ENCODE peak calls at places on chromosomes 7 and 10, in five cellular contexts. H is GM06990, B is heart right ventricle, D is GM12865, O is uterus. J is an unnamed sample.
A peak's percentile ranks its signal among the peaks of the same experiment; 100 is the strongest.

GRCh38 chr10:2754943-2755342 is 312.4 kb upstream of the PFKP start:
- DNase-seq in B (no peak), O (no peak), D (no peak), H (no peak), J (no peak)

GRCh38 chr7:153550173-153550572 is 502.0 kb upstream of the DPP6 start:
- DNase-seq in H (no peak), D (no peak), B (no peak), O (peak; percentile 40), J (no peak)

GRCh38 chr7:116499168-116500070 is at the start of gene CAV2:
- DNase-seq in H (peak; percentile 19), O (peak; percentile 54), D (peak; percentile 25), B (peak; percentile 85), J (peak; percentile 50)

GRCh38 chr7:17903337-17903736 is 37.0 kb downstream of the SNX13 start:
- DNase-seq in D (no peak), O (no peak), B (no peak), H (no peak), J (no peak)

GRCh38 chr7:94649313-94649924 is 6.5 kb downstream of the SGCE start:
- DNase-seq in B (no peak), O (no peak), H (peak; percentile 44), D (peak; percentile 55), J (no peak)

GRCh38 chr7:122543891-122544290 is 155.0 kb downstream of the RNF133 start:
- DNase-seq in B (no peak), D (no peak), O (no peak), H (no peak), J (no peak)

GRCh38 chr10:132811891-132812481 is 26.0 kb upstream of the NKX6-2 start:
- DNase-seq in D (no peak), H (no peak), O (no peak), B (no peak), J (no peak)

GRCh38 chr10:133618851-133619250 is 7.7 kb downstream of the FRG2B start:
- DNase-seq in B (no peak), H (no peak), D (no peak), O (no peak), J (no peak)

GRCh38 chr7:142002179-142002578 is 6.5 kb downstream of the MGAM start:
- DNase-seq in B (no peak), D (no peak), H (no peak), O (no peak), J (no peak)

GRCh38 chr7:42914009-42914725 is 2.3 kb upstream of the C7orf25 start:
- DNase-seq in B (no peak), H (no peak), O (no peak), D (no peak), J (no peak)

GRCh38 chr7:45657136-45657889 is 83.1 kb downstream of the ADCY1 start:
- DNase-seq in H (no peak), B (no peak), O (no peak), D (no peak), J (no peak)

GRCh38 chr10:97332586-97333350 is 1.8 kb downstream of the FRAT2 start:
- DNase-seq in H (no peak), O (peak; percentile 46), B (no peak), D (peak; percentile 17), J (no peak)

GRCh38 chr10:80536361-80536835 is 1.3 kb upstream of the SH2D4B start:
- DNase-seq in D (peak; percentile 36), O (no peak), H (no peak), B (no peak), J (no peak)

GRCh38 chr10:63256047-63256773 is 123.1 kb downstream of the NRBF2 start:
- DNase-seq in B (no peak), H (no peak), O (no peak), D (no peak), J (no peak)

DNA sequence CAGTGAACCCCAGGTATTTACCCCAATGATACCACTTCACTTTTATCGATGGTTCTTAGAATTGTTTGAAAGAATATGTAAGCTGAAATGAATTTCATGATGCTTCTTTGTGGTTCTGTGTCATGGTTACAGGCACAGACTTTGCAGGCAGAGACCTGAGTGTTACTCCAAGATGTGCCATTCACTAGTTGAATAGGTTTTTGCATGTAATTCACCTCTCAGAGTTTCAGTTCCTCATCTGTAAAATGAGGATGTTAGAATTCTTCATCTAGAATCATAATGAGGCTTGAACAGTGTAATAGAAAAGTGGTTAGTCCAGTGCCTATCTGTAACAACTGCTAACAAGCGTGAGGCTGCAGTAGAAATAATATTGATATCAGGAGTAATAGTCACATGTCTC is 54.6 kb downstream of the VSTM2A start:
- DNase-seq in O (no peak), D (peak; percentile 25), B (no peak), H (no peak), J (peak; percentile 20)
- TF ChIP-seq CTCF in O (no peak), D (no peak), B (no peak), H (no peak), J (no peak)

GRCh38 chr10:43648392-43649148 is at the start of gene ZNF32:
- DNase-seq in B (peak; percentile 89), H (peak; percentile 88), D (peak; percentile 90), O (peak; percentile 76), J (peak; percentile 95)

GRCh38 chr10:43647576-43647975 is 1.1 kb downstream of the ZNF32 start:
- DNase-seq in B (no peak), D (no peak), O (no peak), H (no peak), J (no peak)

GRCh38 chr10:43645866-43646265 is 2.8 kb downstream of the ZNF32 start:
- DNase-seq in O (no peak), H (no peak), B (no peak), D (no peak), J (no peak)

GRCh38 chr10:43649149-43649523 is 455 bp upstream of the ZNF32 start:
- DNase-seq in O (no peak), B (no peak), H (no peak), D (no peak), J (no peak)

GRCh38 chr10:43648083-43648391 is 644 bp downstream of the ZNF32 start:
- DNase-seq in D (no peak), H (no peak), O (no peak), B (no peak), J (no peak)
- TF ChIP-seq CTCF in D (no peak), H (no peak), O (no peak), B (no peak), J (no peak)

DNA sequence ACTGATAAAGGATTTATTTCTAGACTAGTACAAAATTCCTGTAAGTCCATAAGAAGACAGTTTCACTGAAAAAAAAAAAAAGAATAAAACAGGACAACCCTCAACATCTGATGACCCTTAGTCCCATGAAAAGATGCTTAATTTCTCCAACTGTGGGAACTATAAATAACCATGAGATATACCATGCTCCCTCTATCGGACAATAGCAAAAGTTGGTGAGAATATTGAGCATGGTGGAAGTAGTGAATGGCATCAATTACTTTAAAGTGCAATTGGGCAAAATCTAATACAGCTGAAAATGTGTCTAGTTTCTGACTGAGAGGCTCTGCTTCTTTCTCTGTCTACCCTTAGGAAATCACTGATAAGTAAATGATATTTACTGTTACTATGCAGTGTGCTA is 348.8 kb downstream of the SUGCT start:
- DNase-seq in D (no peak), H (no peak), B (no peak), O (no peak), J (no peak)
- TF ChIP-seq CTCF in D (peak; percentile 10), H (peak; percentile 38), B (peak; percentile 23), O (no peak), J (no peak)

DNA sequence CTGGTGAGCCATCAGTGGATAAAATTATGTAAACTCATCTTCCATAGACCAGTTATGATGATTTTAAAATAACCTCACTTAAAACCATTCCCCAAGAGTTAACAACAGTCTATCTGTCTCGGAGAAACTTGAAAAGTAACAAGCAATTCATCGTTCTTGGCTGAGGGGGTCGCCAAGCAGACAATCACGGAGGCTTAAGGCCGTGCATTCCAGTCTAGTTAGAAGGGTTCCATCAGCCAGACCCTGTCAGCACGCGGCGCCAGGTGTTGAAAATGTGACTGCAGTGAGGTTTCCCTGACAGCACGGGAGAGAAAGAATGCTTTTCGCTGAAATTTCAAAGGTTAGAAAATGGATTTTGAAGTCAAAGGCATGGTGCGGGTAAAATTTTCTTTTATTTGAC is 1025.0 kb upstream of the CELF2 start:
- DNase-seq in H (no peak), B (no peak), D (no peak), O (no peak), J (no peak)
- TF ChIP-seq CTCF in H (no peak), B (no peak), D (no peak), O (no peak), J (no peak)

DNA sequence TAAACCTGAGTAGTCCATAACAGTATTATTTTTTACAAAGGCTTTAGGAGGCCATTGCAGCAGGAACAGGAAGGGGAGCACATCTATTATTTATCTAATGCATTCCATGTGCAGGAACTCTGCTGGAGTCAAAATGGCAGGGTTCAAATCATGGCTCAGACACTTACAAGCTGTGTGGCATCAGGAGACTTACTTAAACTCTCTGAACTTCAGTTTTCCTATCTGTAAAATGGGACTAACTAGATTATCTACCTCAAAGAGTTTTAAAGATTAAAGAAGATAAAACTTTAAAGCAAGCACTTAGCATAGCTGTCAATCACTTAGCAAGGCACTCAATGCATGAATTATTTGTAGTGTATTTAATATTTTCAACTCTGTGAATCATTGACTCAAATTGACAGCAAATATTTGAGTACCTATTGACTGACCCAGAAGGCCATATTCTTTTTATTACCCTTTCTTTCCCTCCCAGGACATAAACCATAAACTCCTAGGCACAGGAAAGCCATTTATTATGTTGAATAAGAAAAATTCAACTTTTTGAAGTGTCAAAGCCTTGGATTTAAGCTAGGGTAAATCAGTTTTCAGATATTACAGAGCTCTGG is 115.8 kb upstream of the FAM204A start:
- DNase-seq in H (no peak), O (no peak), B (no peak), D (no peak), J (no peak)
- TF ChIP-seq CTCF in H (no peak), O (no peak), B (no peak), D (no peak), J (no peak)

DNA sequence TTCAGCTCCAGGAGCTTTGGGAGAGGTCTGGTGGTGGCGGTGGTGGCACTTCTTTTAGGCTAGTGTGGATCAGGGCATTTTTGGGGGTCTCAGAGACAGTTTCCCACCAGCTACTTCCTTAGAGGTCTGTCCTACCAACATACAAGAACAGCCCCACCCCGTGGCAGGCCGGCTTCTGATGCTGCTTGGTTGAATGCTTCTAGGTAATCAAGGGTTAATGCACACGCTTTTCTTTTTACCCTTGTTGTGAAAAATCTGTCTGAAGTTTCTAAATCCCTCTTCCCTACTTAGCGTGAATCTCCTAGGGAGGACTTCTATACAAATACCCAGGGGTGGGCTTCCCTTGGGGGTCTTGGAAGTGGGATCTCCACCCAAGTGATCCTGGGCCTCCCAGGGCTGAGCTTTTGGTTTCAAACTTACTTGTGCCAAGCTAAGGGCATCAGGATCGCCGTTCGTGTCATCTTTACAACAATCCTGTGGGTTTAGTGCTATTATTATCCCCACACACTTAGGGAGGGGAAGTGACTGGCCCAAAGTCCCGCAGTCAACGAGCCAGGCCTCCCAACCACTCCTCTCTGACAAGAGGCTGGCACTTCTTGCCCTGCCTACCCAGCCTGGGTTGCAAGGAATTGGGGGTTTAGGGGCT is 1.7 kb downstream of the SH2B2 start:
- DNase-seq in H (no peak), O (no peak), B (no peak), D (peak; percentile 73), J (no peak)
- TF ChIP-seq CTCF in H (peak; percentile 55), O (no peak), B (no peak), D (peak; percentile 32), J (peak; percentile 33)

GRCh38 chr7:100418930-100419659 is 9.4 kb downstream of the ZCWPW1 start:
- DNase-seq in B (no peak), D (peak; percentile 40), O (no peak), H (no peak), J (no peak)
- TF ChIP-seq CTCF in B (no peak), D (no peak), O (no peak), H (no peak), J (no peak)